ENCODE peak calls at places on chromosomes 3 and 15, in eight cellular contexts. Z, H, V, S, N, Y, J and C are unnamed samples.
A peak's percentile ranks its signal among the peaks of the same experiment; 100 is the strongest.

GRCh38 chr3:161343986-161344385 is 27.3 kb downstream of the SPTSSB start:
- DNase-seq in H (no peak), N (no peak), S (no peak), V (no peak), J (no peak), Z (no peak), Y (no peak), C (no peak)

GRCh38 chr3:16723994-16724393 is 118.8 kb upstream of the DAZL start:
- DNase-seq in S (no peak), N (no peak), J (peak; percentile 4), Y (no peak), Z (no peak), H (no peak), V (no peak), C (no peak)

GRCh38 chr3:73868688-73869315 is 244.1 kb upstream of the PDZRN3 start:
- DNase-seq in H (no peak), V (no peak), Y (peak; percentile 40), Z (no peak), N (peak; percentile 7), J (no peak), S (no peak), C (no peak)

GRCh38 chr15:92924216-92924615 is 24.1 kb downstream of the CHD2 start:
- DNase-seq in Y (no peak), J (no peak), V (no peak), Z (no peak), S (no peak), N (no peak), H (no peak), C (no peak)

GRCh38 chr3:14563946-14564539 is 23.9 kb upstream of the GRIP2 start:
- DNase-seq in S (no peak), V (no peak), Z (no peak), Y (no peak), J (no peak), H (no peak), N (no peak), C (no peak)

GRCh38 chr3:128276151-128276445 is 122.8 kb downstream of the EEFSEC start:
- DNase-seq in S (no peak), H (no peak), J (no peak), V (peak; percentile 15), Z (no peak), N (no peak), Y (no peak), C (no peak)

GRCh38 chr15:72588096-72588495 is 66.4 kb upstream of the GOLGA6B start:
- DNase-seq in Y (no peak), H (no peak), N (no peak), Z (no peak), J (no peak), V (no peak), S (no peak), C (no peak)

GRCh38 chr3:136562031-136562430 is 190.1 kb downstream of the STAG1 start:
- DNase-seq in N (no peak), S (no peak), H (no peak), V (no peak), Z (no peak), Y (no peak), J (no peak), C (no peak)

GRCh38 chr3:43748179-43748578 is 57.4 kb downstream of the ABHD5 start:
- DNase-seq in Y (no peak), V (no peak), Z (no peak), H (no peak), N (no peak), S (no peak), J (no peak), C (no peak)

GRCh38 chr3:186107148-186108105 is 1.5 kb downstream of the ETV5 start:
- DNase-seq in S (peak; percentile 84), J (peak; percentile 34), N (peak; percentile 54), V (peak; percentile 65), H (no peak), Z (peak; percentile 63), Y (peak; percentile 70), C (peak; percentile 54)

GRCh38 chr3:139532996-139533395 is 6.5 kb downstream of the RBP1 start:
- DNase-seq in H (no peak), S (no peak), N (no peak), J (no peak), Y (no peak), V (no peak), Z (no peak), C (no peak)

GRCh38 chr15:72168131-72168825 is 29.3 kb downstream of the GRAMD2A start:
- DNase-seq in Y (no peak), V (no peak), S (no peak), Z (no peak), H (no peak), J (no peak), N (no peak), C (peak; percentile 90)

GRCh38 chr3:16390581-16390980 is 122.9 kb downstream of the RFTN1 start:
- DNase-seq in Y (no peak), S (no peak), Z (no peak), H (no peak), V (no peak), J (no peak), N (no peak), C (no peak)

GRCh38 chr15:83153288-83153687 is 45.8 kb downstream of the TM6SF1 start:
- DNase-seq in H (no peak), S (no peak), Y (no peak), V (no peak), N (no peak), J (no peak), Z (no peak), C (no peak)

GRCh38 chr15:62934236-62934971 is 108.1 kb upstream of the TPM1 start:
- DNase-seq in N (no peak), Z (no peak), J (no peak), H (no peak), Y (no peak), S (no peak), V (peak; percentile 4), C (no peak)

GRCh38 chr3:157695586-157695985 is 192.4 kb upstream of the VEPH1 start:
- DNase-seq in Y (no peak), V (no peak), Z (no peak), S (no peak), H (no peak), J (no peak), N (no peak), C (no peak)

GRCh38 chr3:88038561-88038960 is 20.2 kb downstream of the CGGBP1 start:
- DNase-seq in H (no peak), N (no peak), Y (no peak), Z (no peak), S (no peak), V (no peak), J (no peak), C (peak; percentile 93)

GRCh38 chr3:53846134-53846850 is at the start of the genes CHDH and IL17RB:
- DNase-seq in N (peak; percentile 38), S (no peak), Y (peak; percentile 86), H (no peak), Z (no peak), J (peak; percentile 38), V (peak; percentile 46), C (no peak)

GRCh38 chr15:65396283-65396964 is 18.6 kb upstream of the IGDCC3 start:
- DNase-seq in Z (no peak), N (no peak), J (no peak), V (no peak), S (no peak), Y (no peak), H (no peak), C (no peak)

GRCh38 chr3:171184372-171184771 is 157.9 kb upstream of the SLC2A2 start:
- DNase-seq in S (no peak), J (no peak), Y (no peak), V (no peak), N (no peak), H (peak; percentile 76), Z (no peak), C (no peak)

GRCh38 chr3:185521349-185522138 is 22.7 kb upstream of the TMEM41A start:
- DNase-seq in J (no peak), N (no peak), H (no peak), S (no peak), Z (no peak), V (no peak), Y (no peak), C (no peak)

GRCh38 chr3:45994661-45995369 is 809 bp downstream of the FYCO1 start:
- DNase-seq in S (no peak), N (peak; percentile 13), V (peak; percentile 72), Z (peak; percentile 57), H (no peak), Y (peak; percentile 44), J (no peak), C (no peak)

GRCh38 chr3:46812237-46812791 is 50.9 kb downstream of the MYL3 start:
- DNase-seq in N (peak; percentile 21), H (no peak), J (no peak), Z (peak; percentile 46), Y (peak; percentile 78), V (peak; percentile 78), S (no peak), C (no peak)

GRCh38 chr3:55165278-55165677 is 237.4 kb upstream of the LRTM1 start:
- DNase-seq in H (no peak), V (no peak), S (no peak), Z (no peak), J (no peak), N (no peak), Y (no peak), C (no peak)

GRCh38 chr3:195549001-195549400 is 5.9 kb upstream of the PPP1R2 start:
- DNase-seq in Y (no peak), N (no peak), H (no peak), V (no peak), J (no peak), Z (no peak), S (no peak), C (no peak)

GRCh38 chr3:119463171-119464169 is at the start of gene TMEM39A:
- DNase-seq in J (peak; percentile 95), Y (peak; percentile 100), H (peak; percentile 96), V (peak; percentile 99), Z (peak; percentile 100), S (peak; percentile 100), N (peak; percentile 98), C (peak; percentile 92)
- TF ChIP-seq CTCF in J (no peak), Y (no peak), H (no peak), V (no peak), Z (peak; percentile 42), S (no peak), N (no peak), C (no peak)

DNA sequence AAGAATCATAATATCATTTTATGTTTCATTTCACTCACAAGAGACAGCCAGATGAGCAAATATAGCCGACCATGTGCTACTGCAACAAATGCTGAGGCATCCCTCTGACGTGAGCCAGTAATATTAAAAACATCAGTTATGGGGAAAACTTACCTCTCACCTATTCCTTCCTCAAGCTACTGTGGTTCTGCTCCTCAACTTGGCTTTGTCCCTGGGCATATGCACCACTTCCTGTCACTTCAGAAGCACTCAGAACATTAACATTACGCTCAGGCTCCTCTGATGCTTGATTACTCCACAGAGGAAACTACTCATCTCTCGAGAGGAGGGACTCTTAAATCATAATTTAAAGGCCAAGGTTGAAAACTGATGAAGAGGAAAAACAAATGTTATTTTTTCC is 457.0 kb upstream of the ALCAM start:
- DNase-seq in N (no peak), H (no peak), V (no peak), S (no peak), Z (no peak), Y (no peak), J (no peak), C (no peak)
- H3K27ac ChIP-seq in N (no peak overlapping the region), H (no peak overlapping the region), V (no peak overlapping the region), S (no peak overlapping the region), Z (no peak overlapping the region), Y (no peak overlapping the region), J (no peak overlapping the region), C (no peak overlapping the region)

GRCh38 chr15:85501574-85501973 is 121.2 kb downstream of the AKAP13 start:
- DNase-seq in Y (no peak), H (no peak), N (no peak), S (no peak), Z (no peak), J (no peak), V (no peak), C (no peak)
- H3K4me1 ChIP-seq in Y (no peaks in the 10 kb centered on the region), H (peaks cover 28% of the 10 kb centered on the region), N (peaks cover 49% of the 10 kb centered on the region), S (peaks cover 38% of the 10 kb centered on the region), Z (no peaks in the 10 kb centered on the region), J (peaks cover 10% of the 10 kb centered on the region), V (peaks cover 51% of the 10 kb centered on the region), C (no peaks in the 10 kb centered on the region)

GRCh38 chr3:27666708-27667107 is 55.4 kb downstream of the EOMES start:
- DNase-seq in Z (peak; percentile 59), J (no peak), S (no peak), H (no peak), V (no peak), N (no peak), Y (peak; percentile 32), C (no peak)
- TF ChIP-seq CTCF in Z (no peak), J (no peak), S (no peak), H (no peak), V (no peak), N (no peak), Y (no peak), C (no peak)